ENCODE peak calls at places on chromosome 17, in eight cellular contexts. One of them, this sample, is unnamed.

GRCh38 chr17:54972406-54973138 is 4.0 kb downstream of the STXBP4 start:
- DNase-seq in GM12891: no peak
- DNase-seq in glutamatergic neuron: no peak
- DNase-seq in stimulated activated CD8-positive, alpha-beta memory T cell treated with anti-CD3 and anti-CD28 coated beads, Interleukin-7, amount 100 ng/mL, for 48 hours: no peak
- DNase-seq in progenitor cell of endocrine pancreas: no peak
- DNase-seq in SW480: no peak
- DNase-seq in substantia nigra: no peak
- DNase-seq in left ventricle myocardium superior: no peak
- DNase-seq in this sample: no peak

GRCh38 chr17:31415004-31415454 is 23.6 kb downstream of the RAB11FIP4 start:
- DNase-seq in SW480: no peak
- DNase-seq in stimulated activated CD8-positive, alpha-beta memory T cell treated with anti-CD3 and anti-CD28 coated beads, Interleukin-7, amount 100 ng/mL, for 48 hours: no peak
- DNase-seq in glutamatergic neuron: no peak
- DNase-seq in GM12891: no peak
- DNase-seq in substantia nigra: no peak
- DNase-seq in left ventricle myocardium superior: no peak
- DNase-seq in progenitor cell of endocrine pancreas: no peak
- DNase-seq in this sample: no peak

GRCh38 chr17:45895969-45896793 is 1.8 kb downstream of the MAPT start:
- DNase-seq in SW480: no peak
- DNase-seq in GM12891: no peak
- DNase-seq in progenitor cell of endocrine pancreas: no peak
- DNase-seq in stimulated activated CD8-positive, alpha-beta memory T cell treated with anti-CD3 and anti-CD28 coated beads, Interleukin-7, amount 100 ng/mL, for 48 hours: no peak
- DNase-seq in substantia nigra: peak
- DNase-seq in left ventricle myocardium superior: no peak
- DNase-seq in glutamatergic neuron: peak
- DNase-seq in this sample: no peak

GRCh38 chr17:752620-753219 is 656 bp upstream of the GEMIN4 start:
- DNase-seq in SW480: peak
- DNase-seq in substantia nigra: no peak
- DNase-seq in stimulated activated CD8-positive, alpha-beta memory T cell treated with anti-CD3 and anti-CD28 coated beads, Interleukin-7, amount 100 ng/mL, for 48 hours: no peak
- DNase-seq in progenitor cell of endocrine pancreas: no peak
- DNase-seq in left ventricle myocardium superior: peak
- DNase-seq in glutamatergic neuron: peak
- DNase-seq in GM12891: peak
- DNase-seq in this sample: peak

GRCh38 chr17:74749262-74750038 is 1.0 kb downstream of the NHERF1 start:
- DNase-seq in stimulated activated CD8-positive, alpha-beta memory T cell treated with anti-CD3 and anti-CD28 coated beads, Interleukin-7, amount 100 ng/mL, for 48 hours: no peak
- DNase-seq in GM12891: no peak
- DNase-seq in SW480: peak
- DNase-seq in glutamatergic neuron: no peak
- DNase-seq in progenitor cell of endocrine pancreas: no peak
- DNase-seq in substantia nigra: no peak
- DNase-seq in left ventricle myocardium superior: peak
- DNase-seq in this sample: no peak

GRCh38 chr17:62627219-62627903 is at the start of gene MRC2:
- DNase-seq in GM12891: peak
- DNase-seq in progenitor cell of endocrine pancreas: peak
- DNase-seq in left ventricle myocardium superior: peak
- DNase-seq in SW480: peak
- DNase-seq in glutamatergic neuron: peak
- DNase-seq in stimulated activated CD8-positive, alpha-beta memory T cell treated with anti-CD3 and anti-CD28 coated beads, Interleukin-7, amount 100 ng/mL, for 48 hours: peak
- DNase-seq in substantia nigra: no peak
- DNase-seq in this sample: peak

GRCh38 chr17:73510981-73511442 is 133.2 kb downstream of the SDK2 start:
- DNase-seq in substantia nigra: no peak
- DNase-seq in glutamatergic neuron: no peak
- DNase-seq in left ventricle myocardium superior: no peak
- DNase-seq in stimulated activated CD8-positive, alpha-beta memory T cell treated with anti-CD3 and anti-CD28 coated beads, Interleukin-7, amount 100 ng/mL, for 48 hours: no peak
- DNase-seq in SW480: no peak
- DNase-seq in GM12891: no peak
- DNase-seq in progenitor cell of endocrine pancreas: no peak
- DNase-seq in this sample: no peak

GRCh38 chr17:71899317-71899716 is 221.5 kb upstream of the SOX9 start:
- DNase-seq in left ventricle myocardium superior: no peak
- DNase-seq in SW480: no peak
- DNase-seq in substantia nigra: no peak
- DNase-seq in progenitor cell of endocrine pancreas: no peak
- DNase-seq in stimulated activated CD8-positive, alpha-beta memory T cell treated with anti-CD3 and anti-CD28 coated beads, Interleukin-7, amount 100 ng/mL, for 48 hours: no peak
- DNase-seq in glutamatergic neuron: no peak
- DNase-seq in GM12891: no peak
- DNase-seq in this sample: no peak

GRCh38 chr17:52681486-52681885 is 523.0 kb upstream of the CA10 start:
- DNase-seq in progenitor cell of endocrine pancreas: no peak
- DNase-seq in SW480: no peak
- DNase-seq in GM12891: no peak
- DNase-seq in glutamatergic neuron: no peak
- DNase-seq in left ventricle myocardium superior: no peak
- DNase-seq in substantia nigra: no peak
- DNase-seq in stimulated activated CD8-positive, alpha-beta memory T cell treated with anti-CD3 and anti-CD28 coated beads, Interleukin-7, amount 100 ng/mL, for 48 hours: no peak
- DNase-seq in this sample: no peak

GRCh38 chr17:45086865-45087495 is 25.9 kb downstream of the NMT1 start:
- DNase-seq in GM12891: no peak
- DNase-seq in substantia nigra: no peak
- DNase-seq in left ventricle myocardium superior: no peak
- DNase-seq in glutamatergic neuron: no peak
- DNase-seq in stimulated activated CD8-positive, alpha-beta memory T cell treated with anti-CD3 and anti-CD28 coated beads, Interleukin-7, amount 100 ng/mL, for 48 hours: no peak
- DNase-seq in progenitor cell of endocrine pancreas: no peak
- DNase-seq in SW480: no peak
- DNase-seq in this sample: no peak

GRCh38 chr17:18928726-18929125 is 23.2 kb upstream of the SLC5A10 start:
- DNase-seq in GM12891: no peak
- DNase-seq in progenitor cell of endocrine pancreas: no peak
- DNase-seq in SW480: no peak
- DNase-seq in stimulated activated CD8-positive, alpha-beta memory T cell treated with anti-CD3 and anti-CD28 coated beads, Interleukin-7, amount 100 ng/mL, for 48 hours: no peak
- DNase-seq in substantia nigra: no peak
- DNase-seq in glutamatergic neuron: no peak
- DNase-seq in left ventricle myocardium superior: no peak
- DNase-seq in this sample: no peak

GRCh38 chr17:20262116-20262977 is 205.0 kb downstream of the LGALS9B start:
- DNase-seq in left ventricle myocardium superior: no peak
- DNase-seq in SW480: no peak
- DNase-seq in progenitor cell of endocrine pancreas: no peak
- DNase-seq in GM12891: no peak
- DNase-seq in stimulated activated CD8-positive, alpha-beta memory T cell treated with anti-CD3 and anti-CD28 coated beads, Interleukin-7, amount 100 ng/mL, for 48 hours: no peak
- DNase-seq in glutamatergic neuron: no peak
- DNase-seq in substantia nigra: no peak
- DNase-seq in this sample: no peak

GRCh38 chr17:50196036-50196435 is 5.4 kb downstream of the COL1A1 start:
- DNase-seq in progenitor cell of endocrine pancreas: no peak
- DNase-seq in GM12891: no peak
- DNase-seq in stimulated activated CD8-positive, alpha-beta memory T cell treated with anti-CD3 and anti-CD28 coated beads, Interleukin-7, amount 100 ng/mL, for 48 hours: no peak
- DNase-seq in left ventricle myocardium superior: peak
- DNase-seq in substantia nigra: no peak
- DNase-seq in SW480: no peak
- DNase-seq in glutamatergic neuron: no peak
- DNase-seq in this sample: no peak

GRCh38 chr17:74779948-74780400 is 3.8 kb upstream of the NAT9 start:
- DNase-seq in substantia nigra: no peak
- DNase-seq in left ventricle myocardium superior: peak
- DNase-seq in stimulated activated CD8-positive, alpha-beta memory T cell treated with anti-CD3 and anti-CD28 coated beads, Interleukin-7, amount 100 ng/mL, for 48 hours: no peak
- DNase-seq in GM12891: peak
- DNase-seq in SW480: no peak
- DNase-seq in glutamatergic neuron: no peak
- DNase-seq in progenitor cell of endocrine pancreas: no peak
- DNase-seq in this sample: no peak

GRCh38 chr17:77254961-77255741 is 114.4 kb downstream of the SEC14L1 start:
- DNase-seq in stimulated activated CD8-positive, alpha-beta memory T cell treated with anti-CD3 and anti-CD28 coated beads, Interleukin-7, amount 100 ng/mL, for 48 hours: no peak
- DNase-seq in substantia nigra: no peak
- DNase-seq in GM12891: no peak
- DNase-seq in glutamatergic neuron: no peak
- DNase-seq in progenitor cell of endocrine pancreas: no peak
- DNase-seq in SW480: peak
- DNase-seq in left ventricle myocardium superior: no peak
- DNase-seq in this sample: peak

GRCh38 chr17:28159004-28159403 is 116.5 kb downstream of the NLK start:
- DNase-seq in substantia nigra: no peak
- DNase-seq in stimulated activated CD8-positive, alpha-beta memory T cell treated with anti-CD3 and anti-CD28 coated beads, Interleukin-7, amount 100 ng/mL, for 48 hours: no peak
- DNase-seq in glutamatergic neuron: no peak
- DNase-seq in progenitor cell of endocrine pancreas: no peak
- DNase-seq in GM12891: no peak
- DNase-seq in SW480: no peak
- DNase-seq in left ventricle myocardium superior: no peak
- DNase-seq in this sample: no peak

GRCh38 chr17:45227631-45228120 is 6.0 kb downstream of the FMNL1 start:
- DNase-seq in GM12891: no peak
- DNase-seq in SW480: no peak
- DNase-seq in glutamatergic neuron: no peak
- DNase-seq in substantia nigra: no peak
- DNase-seq in left ventricle myocardium superior: no peak
- DNase-seq in progenitor cell of endocrine pancreas: no peak
- DNase-seq in stimulated activated CD8-positive, alpha-beta memory T cell treated with anti-CD3 and anti-CD28 coated beads, Interleukin-7, amount 100 ng/mL, for 48 hours: no peak
- DNase-seq in this sample: no peak

GRCh38 chr17:49218941-49219913 is 8.7 kb downstream of the ABI3 start:
- DNase-seq in left ventricle myocardium superior: peak
- DNase-seq in glutamatergic neuron: no peak
- DNase-seq in substantia nigra: no peak
- DNase-seq in GM12891: peak
- DNase-seq in progenitor cell of endocrine pancreas: no peak
- DNase-seq in stimulated activated CD8-positive, alpha-beta memory T cell treated with anti-CD3 and anti-CD28 coated beads, Interleukin-7, amount 100 ng/mL, for 48 hours: peak
- DNase-seq in SW480: no peak
- DNase-seq in this sample: no peak

GRCh38 chr17:77492446-77493237 is 351.9 kb downstream of the SEC14L1 start:
- DNase-seq in glutamatergic neuron: no peak
- DNase-seq in progenitor cell of endocrine pancreas: no peak
- DNase-seq in SW480: no peak
- DNase-seq in substantia nigra: no peak
- DNase-seq in stimulated activated CD8-positive, alpha-beta memory T cell treated with anti-CD3 and anti-CD28 coated beads, Interleukin-7, amount 100 ng/mL, for 48 hours: no peak
- DNase-seq in left ventricle myocardium superior: peak
- DNase-seq in GM12891: peak
- DNase-seq in this sample: no peak

GRCh38 chr17:67633751-67634191 is 84.0 kb upstream of the NOL11 start:
- DNase-seq in substantia nigra: no peak
- DNase-seq in progenitor cell of endocrine pancreas: no peak
- DNase-seq in stimulated activated CD8-positive, alpha-beta memory T cell treated with anti-CD3 and anti-CD28 coated beads, Interleukin-7, amount 100 ng/mL, for 48 hours: no peak
- DNase-seq in GM12891: no peak
- DNase-seq in left ventricle myocardium superior: peak
- DNase-seq in glutamatergic neuron: no peak
- DNase-seq in SW480: no peak
- DNase-seq in this sample: no peak

GRCh38 chr17:41800601-41801373 is 11.0 kb downstream of the P3H4 start:
- DNase-seq in stimulated activated CD8-positive, alpha-beta memory T cell treated with anti-CD3 and anti-CD28 coated beads, Interleukin-7, amount 100 ng/mL, for 48 hours: no peak
- DNase-seq in left ventricle myocardium superior: no peak
- DNase-seq in GM12891: no peak
- DNase-seq in SW480: peak
- DNase-seq in glutamatergic neuron: no peak
- DNase-seq in substantia nigra: no peak
- DNase-seq in progenitor cell of endocrine pancreas: peak
- DNase-seq in this sample: peak

GRCh38 chr17:78377858-78378224 is 608 bp upstream of the PGS1 start:
- DNase-seq in progenitor cell of endocrine pancreas: no peak
- DNase-seq in substantia nigra: no peak
- DNase-seq in GM12891: no peak
- DNase-seq in SW480: no peak
- DNase-seq in left ventricle myocardium superior: no peak
- DNase-seq in stimulated activated CD8-positive, alpha-beta memory T cell treated with anti-CD3 and anti-CD28 coated beads, Interleukin-7, amount 100 ng/mL, for 48 hours: no peak
- DNase-seq in glutamatergic neuron: no peak
- DNase-seq in this sample: no peak

GRCh38 chr17:61384384-61385090 is 15.1 kb upstream of the TBX2 start:
- DNase-seq in GM12891: no peak
- DNase-seq in substantia nigra: no peak
- DNase-seq in left ventricle myocardium superior: no peak
- DNase-seq in stimulated activated CD8-positive, alpha-beta memory T cell treated with anti-CD3 and anti-CD28 coated beads, Interleukin-7, amount 100 ng/mL, for 48 hours: no peak
- DNase-seq in SW480: no peak
- DNase-seq in glutamatergic neuron: peak
- DNase-seq in progenitor cell of endocrine pancreas: no peak
- DNase-seq in this sample: no peak

GRCh38 chr17:68403122-68403521 is 54.2 kb downstream of the WIPI1 start:
- DNase-seq in progenitor cell of endocrine pancreas: no peak
- DNase-seq in glutamatergic neuron: no peak
- DNase-seq in substantia nigra: no peak
- DNase-seq in GM12891: no peak
- DNase-seq in SW480: no peak
- DNase-seq in left ventricle myocardium superior: no peak
- DNase-seq in stimulated activated CD8-positive, alpha-beta memory T cell treated with anti-CD3 and anti-CD28 coated beads, Interleukin-7, amount 100 ng/mL, for 48 hours: no peak
- DNase-seq in this sample: peak

GRCh38 chr17:82164853-82165252 is 47.8 kb downstream of the CCDC57 start:
- DNase-seq in stimulated activated CD8-positive, alpha-beta memory T cell treated with anti-CD3 and anti-CD28 coated beads, Interleukin-7, amount 100 ng/mL, for 48 hours: no peak
- DNase-seq in SW480: no peak
- DNase-seq in progenitor cell of endocrine pancreas: no peak
- DNase-seq in left ventricle myocardium superior: no peak
- DNase-seq in substantia nigra: no peak
- DNase-seq in glutamatergic neuron: no peak
- DNase-seq in GM12891: no peak
- DNase-seq in this sample: no peak

GRCh38 chr17:44374306-44375195 is 10.9 kb upstream of the FAM171A2 start:
- DNase-seq in progenitor cell of endocrine pancreas: no peak
- DNase-seq in left ventricle myocardium superior: no peak
- DNase-seq in glutamatergic neuron: no peak
- DNase-seq in SW480: no peak
- DNase-seq in stimulated activated CD8-positive, alpha-beta memory T cell treated with anti-CD3 and anti-CD28 coated beads, Interleukin-7, amount 100 ng/mL, for 48 hours: no peak
- DNase-seq in GM12891: no peak
- DNase-seq in substantia nigra: no peak
- DNase-seq in this sample: no peak

GRCh38 chr17:45147102-45147580 is 1.1 kb upstream of the HEXIM1 start:
- DNase-seq in stimulated activated CD8-positive, alpha-beta memory T cell treated with anti-CD3 and anti-CD28 coated beads, Interleukin-7, amount 100 ng/mL, for 48 hours: no peak
- DNase-seq in GM12891: no peak
- DNase-seq in substantia nigra: no peak
- DNase-seq in glutamatergic neuron: no peak
- DNase-seq in SW480: peak
- DNase-seq in left ventricle myocardium superior: no peak
- DNase-seq in progenitor cell of endocrine pancreas: no peak
- DNase-seq in this sample: no peak

GRCh38 chr17:42804918-42805367 is 6.3 kb downstream of the CNTD1 start:
- DNase-seq in GM12891: no peak
- DNase-seq in substantia nigra: no peak
- DNase-seq in glutamatergic neuron: no peak
- DNase-seq in progenitor cell of endocrine pancreas: no peak
- DNase-seq in SW480: no peak
- DNase-seq in left ventricle myocardium superior: no peak
- DNase-seq in stimulated activated CD8-positive, alpha-beta memory T cell treated with anti-CD3 and anti-CD28 coated beads, Interleukin-7, amount 100 ng/mL, for 48 hours: no peak
- DNase-seq in this sample: no peak

GRCh38 chr17:29430275-29430674 is 40.1 kb downstream of the TAOK1 start:
- DNase-seq in GM12891: no peak
- DNase-seq in left ventricle myocardium superior: no peak
- DNase-seq in glutamatergic neuron: no peak
- DNase-seq in SW480: no peak
- DNase-seq in stimulated activated CD8-positive, alpha-beta memory T cell treated with anti-CD3 and anti-CD28 coated beads, Interleukin-7, amount 100 ng/mL, for 48 hours: no peak
- DNase-seq in substantia nigra: no peak
- DNase-seq in progenitor cell of endocrine pancreas: no peak
- DNase-seq in this sample: no peak

GRCh38 chr17:3667366-3668278 is 756 bp downstream of the TAX1BP3 start:
- DNase-seq in glutamatergic neuron: peak
- DNase-seq in SW480: peak
- DNase-seq in GM12891: no peak
- DNase-seq in substantia nigra: peak
- DNase-seq in left ventricle myocardium superior: peak
- DNase-seq in progenitor cell of endocrine pancreas: peak
- DNase-seq in stimulated activated CD8-positive, alpha-beta memory T cell treated with anti-CD3 and anti-CD28 coated beads, Interleukin-7, amount 100 ng/mL, for 48 hours: no peak
- DNase-seq in this sample: peak